ENCODE peak calls at places on chromosome 19, in five cellular contexts. Z is mucosa of descending colon, S is astrocyte, U is fibroblast of the aortic adventitia, B is tibial nerve. V is an unnamed sample.
A peak's percentile ranks its signal among the peaks of the same experiment; 100 is the strongest.

GRCh38 chr19:40528533-40529092 is 48.1 kb upstream of the SHKBP1 start:
- DNase-seq in B (no peak), U (no peak), S (no peak), Z (no peak), V (no peak)

GRCh38 chr19:40335101-40335500 is 13.1 kb downstream of the C19orf47 start:
- DNase-seq in U (no peak), Z (no peak), B (no peak), S (no peak), V (peak; percentile 6)

GRCh38 chr19:39335168-39335567 is 675 bp downstream of the GMFG start:
- DNase-seq in Z (no peak), S (no peak), B (no peak), U (no peak), V (no peak)

GRCh38 chr19:34151439-34151838 is 20.9 kb upstream of the LSM14A start:
- DNase-seq in U (no peak), S (no peak), Z (no peak), B (no peak), V (no peak)

GRCh38 chr19:56946164-56946563 is 105.6 kb upstream of the PEG3 start:
- DNase-seq in S (no peak), B (no peak), Z (no peak), U (no peak), V (no peak)

GRCh38 chr19:55647732-55648656 is at the start of gene CCDC106:
- DNase-seq in U (peak; percentile 70), Z (peak; percentile 73), B (no peak), S (peak; percentile 79), V (peak; percentile 90)

GRCh38 chr19:48568345-48568886 is 16.4 kb downstream of the SULT2B1 start:
- DNase-seq in B (peak; percentile 56), U (peak; percentile 93), Z (peak; percentile 64), S (peak; percentile 85), V (peak; percentile 94)

GRCh38 chr19:11096210-11096841 is 7.1 kb downstream of the LDLR start:
- DNase-seq in B (no peak), U (peak; percentile 97), S (peak; percentile 75), Z (peak; percentile 26), V (no peak)

DNA sequence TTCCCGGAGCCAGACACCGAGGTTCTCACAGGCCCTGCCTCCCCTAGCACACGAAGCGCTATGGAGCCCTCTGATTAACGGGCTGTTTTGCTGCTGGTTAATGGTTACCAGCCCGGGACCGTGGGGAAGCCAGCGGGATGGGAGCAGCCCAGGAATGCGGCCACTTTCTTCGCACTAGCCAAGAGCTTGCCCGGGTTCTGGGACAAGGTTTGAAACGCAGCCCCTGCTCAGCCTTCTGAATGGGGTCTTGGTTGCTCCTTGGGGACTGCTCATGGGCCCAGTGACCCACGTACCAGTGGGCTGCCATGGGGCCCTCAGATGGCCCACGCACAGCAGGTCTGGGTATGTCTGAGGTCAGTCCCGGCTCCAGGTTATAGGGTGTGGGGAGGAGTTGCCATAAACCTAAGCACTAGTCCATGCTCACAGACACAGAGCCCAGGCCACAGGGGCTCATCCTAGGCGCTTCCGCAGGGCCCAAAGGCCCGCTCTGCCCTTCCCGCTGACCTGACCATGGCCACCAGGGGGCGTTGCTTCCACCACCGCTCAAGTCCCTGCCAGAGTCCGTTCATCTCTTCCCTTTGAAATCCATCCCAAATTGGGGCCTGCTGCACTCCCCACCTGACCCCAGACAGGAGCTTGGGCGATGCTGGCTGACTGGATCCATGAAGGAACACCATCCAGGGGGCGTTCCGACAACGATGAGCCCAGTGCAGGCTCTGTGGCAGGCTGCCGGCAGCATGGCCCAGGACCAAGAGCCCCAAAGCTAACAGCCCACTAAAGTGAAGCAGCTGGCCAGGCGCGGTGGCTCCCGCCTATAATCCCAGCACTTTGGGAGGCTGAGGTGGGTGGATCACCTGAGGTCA is 31.5 kb upstream of the ISYNA1 start:
- DNase-seq in U (peak; percentile 77), B (peak; percentile 43), S (no peak), Z (peak; percentile 82), V (peak; percentile 87)
- TF ChIP-seq CTCF in U (peak; percentile 81), B (peak; percentile 81), S (peak; percentile 67), Z (peak; percentile 61), V (peak; percentile 86)

GRCh38 chr19:53912653-53913052 is 3.6 kb downstream of the CACNG7 start:
- DNase-seq in S (no peak), Z (no peak), U (no peak), B (no peak), V (peak; percentile 26)
- TF ChIP-seq CTCF in S (no peak), Z (no peak), U (peak; percentile 34), B (no peak), V (no peak)

GRCh38 chr19:36113895-36114762 is 546 bp downstream of the POLR2I start:
- DNase-seq in U (peak; percentile 31), Z (peak; percentile 35), S (peak; percentile 23), B (no peak), V (no peak)
- TF ChIP-seq CTCF in U (no peak), Z (peak; percentile 7), S (no peak), B (peak; percentile 14), V (no peak)

DNA sequence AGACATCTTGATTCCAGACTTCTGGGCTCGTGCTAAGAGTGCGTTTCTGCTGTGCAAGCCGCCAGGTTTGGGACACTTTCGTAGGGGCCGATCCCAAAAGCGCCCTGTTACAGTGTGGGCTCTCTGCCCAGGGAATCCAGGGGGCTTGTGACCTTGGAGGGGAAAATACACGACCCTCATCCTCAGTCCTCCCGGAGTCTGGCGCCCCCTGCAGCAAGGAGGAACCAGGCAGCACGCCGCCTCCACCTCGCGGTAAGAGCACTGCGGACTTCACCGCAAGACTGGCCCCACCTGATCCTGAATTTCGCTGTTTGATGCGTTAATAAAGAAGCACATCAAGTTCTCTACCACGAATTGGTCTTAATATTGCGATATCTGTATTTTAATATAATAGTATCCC is 5.2 kb downstream of the POLRMT start:
- DNase-seq in U (no peak), S (no peak), Z (no peak), B (no peak), V (no peak)
- TF ChIP-seq CTCF in U (peak; percentile 37), S (no peak), Z (no peak), B (no peak), V (peak; percentile 15)

V was measured in kidney.